ENCODE peak calls at places on chromosomes 11 and 22, in four cellular contexts. One of them, this sample, is unnamed.

GRCh38 chr11:128478305-128478704 is 109.1 kb downstream of the ETS1 start:
- DNase-seq in NCI-H82: no peak
- DNase-seq in effector CD4-positive, alpha-beta T cell: no peak
- DNase-seq in anterior cingulate cortex: no peak
- DNase-seq in this sample: no peak

GRCh38 chr11:47917643-47918369 is 62.6 kb upstream of the PTPRJ start:
- DNase-seq in NCI-H82: peak
- DNase-seq in effector CD4-positive, alpha-beta T cell: no peak
- DNase-seq in anterior cingulate cortex: no peak
- DNase-seq in this sample: peak

GRCh38 chr22:27416553-27417427 is 384.8 kb downstream of the MN1 start:
- DNase-seq in NCI-H82: no peak
- DNase-seq in effector CD4-positive, alpha-beta T cell: no peak
- DNase-seq in anterior cingulate cortex: no peak
- DNase-seq in this sample: no peak

GRCh38 chr11:110529043-110529442 is 99.3 kb downstream of the FDX1 start:
- DNase-seq in NCI-H82: peak
- DNase-seq in effector CD4-positive, alpha-beta T cell: no peak
- DNase-seq in anterior cingulate cortex: no peak
- DNase-seq in this sample: no peak

GRCh38 chr11:19087658-19088057 is 27.1 kb upstream of the MRGPRX2 start:
- DNase-seq in NCI-H82: no peak
- DNase-seq in effector CD4-positive, alpha-beta T cell: no peak
- DNase-seq in anterior cingulate cortex: no peak
- DNase-seq in this sample: no peak

GRCh38 chr11:1194977-1195689 is 27.7 kb upstream of the MUC5B start:
- DNase-seq in NCI-H82: no peak
- DNase-seq in effector CD4-positive, alpha-beta T cell: no peak
- DNase-seq in anterior cingulate cortex: no peak
- DNase-seq in this sample: no peak

GRCh38 chr11:11583801-11584445 is 37.9 kb downstream of the GALNT18 start:
- DNase-seq in NCI-H82: no peak
- DNase-seq in effector CD4-positive, alpha-beta T cell: no peak
- DNase-seq in anterior cingulate cortex: no peak
- DNase-seq in this sample: no peak

GRCh38 chr11:124207102-124207792 is 24.1 kb downstream of the OR10D3 start:
- DNase-seq in NCI-H82: no peak
- DNase-seq in effector CD4-positive, alpha-beta T cell: no peak
- DNase-seq in anterior cingulate cortex: no peak
- DNase-seq in this sample: no peak

GRCh38 chr11:102263604-102264003 is 53.7 kb upstream of the BIRC3 start:
- DNase-seq in NCI-H82: no peak
- DNase-seq in effector CD4-positive, alpha-beta T cell: no peak
- DNase-seq in anterior cingulate cortex: no peak
- DNase-seq in this sample: no peak

GRCh38 chr11:97990162-97990920 is 1030.4 kb upstream of the CNTN5 start:
- DNase-seq in NCI-H82: no peak
- DNase-seq in effector CD4-positive, alpha-beta T cell: no peak
- DNase-seq in anterior cingulate cortex: no peak
- DNase-seq in this sample: no peak

GRCh38 chr11:87421422-87421821 is 383.7 kb downstream of the TMEM135 start:
- DNase-seq in NCI-H82: peak
- DNase-seq in effector CD4-positive, alpha-beta T cell: peak
- DNase-seq in anterior cingulate cortex: peak
- DNase-seq in this sample: no peak

GRCh38 chr11:45371251-45371749 is 85.2 kb upstream of the SYT13 start:
- DNase-seq in NCI-H82: peak
- DNase-seq in effector CD4-positive, alpha-beta T cell: peak
- DNase-seq in anterior cingulate cortex: peak
- DNase-seq in this sample: peak

GRCh38 chr22:39238966-39239510 is 5.7 kb downstream of the PDGFB start:
- DNase-seq in NCI-H82: no peak
- DNase-seq in effector CD4-positive, alpha-beta T cell: no peak
- DNase-seq in anterior cingulate cortex: no peak
- DNase-seq in this sample: no peak

GRCh38 chr11:66488957-66489356 is 8.7 kb downstream of the DPP3 start:
- DNase-seq in NCI-H82: no peak
- DNase-seq in effector CD4-positive, alpha-beta T cell: no peak
- DNase-seq in anterior cingulate cortex: no peak
- DNase-seq in this sample: no peak

GRCh38 chr11:43899094-43899493 is 18.5 kb downstream of the ALKBH3 start:
- DNase-seq in NCI-H82: no peak
- DNase-seq in effector CD4-positive, alpha-beta T cell: no peak
- DNase-seq in anterior cingulate cortex: no peak
- DNase-seq in this sample: no peak

GRCh38 chr11:129817282-129818051 is 1.8 kb downstream of the TMEM45B start:
- DNase-seq in NCI-H82: no peak
- DNase-seq in effector CD4-positive, alpha-beta T cell: no peak
- DNase-seq in anterior cingulate cortex: no peak
- DNase-seq in this sample: no peak

This sample was measured in dorsolateral prefrontal cortex.